ENCODE peak calls at places on chromosome 12, in five cellular contexts. L, K, M, X and R are unnamed samples.

GRCh38 chr12:78229491-78230209 is 399.0 kb downstream of the NAV3 start:
- DNase-seq in L (peak), K (peak), M (peak), X (peak), R (peak)

GRCh38 chr12:4160314-4161040 is 113.1 kb upstream of the CCND2 start:
- DNase-seq in L (no peak), K (no peak), M (no peak), X (no peak), R (no peak)

GRCh38 chr12:10779103-10779502 is 23.3 kb downstream of the TAS2R7 start:
- DNase-seq in L (no peak), K (no peak), M (no peak), X (no peak), R (no peak)

GRCh38 chr12:67449591-67450052 is 180.5 kb downstream of the CAND1 start:
- DNase-seq in L (no peak), K (no peak), M (peak), X (no peak), R (no peak)

GRCh38 chr12:18632848-18633247 is 105.0 kb downstream of the PLCZ1 start:
- DNase-seq in L (no peak), K (no peak), M (no peak), X (no peak), R (no peak)

GRCh38 chr12:115160290-115161108 is 476.5 kb upstream of the TBX3 start:
- DNase-seq in L (no peak), K (no peak), M (no peak), X (no peak), R (no peak)

GRCh38 chr12:46803517-46803916 is 22.3 kb downstream of the SLC38A4 start:
- DNase-seq in L (no peak), K (no peak), M (no peak), X (no peak), R (no peak)

GRCh38 chr12:97046901-97047300 is 139.8 kb downstream of the NEDD1 start:
- DNase-seq in L (no peak), K (no peak), M (no peak), X (no peak), R (no peak)

GRCh38 chr12:17818931-17819330 is 271.1 kb downstream of the RERGL start:
- DNase-seq in L (no peak), K (no peak), M (no peak), X (no peak), R (no peak)

GRCh38 chr12:76927170-76927784 is 48.5 kb upstream of the CSRP2 start:
- DNase-seq in L (peak), K (peak), M (no peak), X (peak), R (peak)

GRCh38 chr12:2054091-2055018 is 1.6 kb downstream of the CACNA1C start:
- DNase-seq in L (no peak), K (no peak), M (no peak), X (no peak), R (no peak)

GRCh38 chr12:103858953-103859601 is 18.0 kb upstream of the NT5DC3 start:
- DNase-seq in L (no peak), K (peak), M (no peak), X (peak), R (peak)

GRCh38 chr12:58496411-58496810 is 423.9 kb downstream of the LRIG3 start:
- DNase-seq in L (no peak), K (no peak), M (no peak), X (peak), R (peak)

GRCh38 chr12:12901158-12901791 is 9.9 kb downstream of the GPRC5A start:
- DNase-seq in L (no peak), K (peak), M (no peak), X (peak), R (peak)

GRCh38 chr12:51906452-51907082 is 737 bp upstream of the ACVRL1 start:
- DNase-seq in L (peak), K (no peak), M (no peak), X (no peak), R (no peak)

GRCh38 chr12:6068226-6068625 is 56.2 kb downstream of the VWF start:
- DNase-seq in L (no peak), K (no peak), M (no peak), X (no peak), R (no peak)

GRCh38 chr12:98594050-98594853 is 766 bp downstream of the SLC25A3 start:
- DNase-seq in L (no peak), K (no peak), M (no peak), X (no peak), R (no peak)

GRCh38 chr12:111361717-111362576 is 6.9 kb downstream of the PHETA1 start:
- DNase-seq in L (no peak), K (peak), M (no peak), X (no peak), R (no peak)

GRCh38 chr12:120007272-120007671 is 18.2 kb downstream of the BICDL1 start:
- DNase-seq in L (no peak), K (no peak), M (no peak), X (no peak), R (no peak)

GRCh38 chr12:116096874-116097273 is 180.6 kb downstream of the MED13L start:
- DNase-seq in L (no peak), K (no peak), M (no peak), X (no peak), R (no peak)

GRCh38 chr12:104586325-104587048 is 129.7 kb downstream of the CHST11 start:
- DNase-seq in L (no peak), K (no peak), M (no peak), X (no peak), R (no peak)

GRCh38 chr12:11067514-11067913 is 5.4 kb upstream of the TAS2R46 start:
- DNase-seq in L (no peak), K (no peak), M (no peak), X (peak), R (no peak)

GRCh38 chr12:52074656-52075408 is 4.7 kb upstream of the SMIM41 start:
- DNase-seq in L (no peak), K (no peak), M (no peak), X (no peak), R (no peak)

GRCh38 chr12:50053583-50053982 is 3.8 kb upstream of the ASIC1 start:
- DNase-seq in L (no peak), K (no peak), M (no peak), X (no peak), R (no peak)

GRCh38 chr12:108768591-108769500 is 37.5 kb upstream of the CORO1C start:
- DNase-seq in L (peak), K (peak), M (peak), X (no peak), R (peak)

GRCh38 chr12:123900898-123901376 is 71.7 kb downstream of the CCDC92 start:
- DNase-seq in L (no peak), K (no peak), M (no peak), X (peak), R (no peak)

GRCh38 chr12:54991161-54991991 is 6.8 kb upstream of the TESPA1 start:
- DNase-seq in L (no peak), K (no peak), M (peak), X (no peak), R (no peak)
- TF ChIP-seq USF2 in L (no peak), K (no peak), M (no peak), X (no peak), R (no peak)

DNA sequence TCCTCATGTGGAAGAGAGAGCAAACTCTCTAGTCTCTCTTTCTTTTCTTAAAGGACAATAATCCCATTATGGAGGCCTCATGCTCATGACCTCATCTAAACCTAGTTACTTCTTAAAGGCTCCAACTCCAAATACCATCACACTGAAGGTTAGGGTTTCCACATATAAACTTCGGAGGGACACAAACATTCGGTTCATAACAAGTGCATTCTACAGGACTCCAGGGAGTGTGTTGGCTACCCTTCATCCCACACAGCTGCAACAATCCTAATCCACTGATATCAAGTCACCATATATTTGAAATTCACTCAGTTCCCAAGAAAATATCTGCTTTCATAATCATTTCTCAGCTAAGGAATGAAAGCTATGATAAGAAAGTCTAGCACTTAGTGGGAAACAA is 265.9 kb upstream of the PLEKHG7 start:
- DNase-seq in L (no peak), K (no peak), M (no peak), X (no peak), R (no peak)
- TF ChIP-seq BHLHE40 in L (no peak), K (no peak), M (no peak), X (no peak), R (no peak)

GRCh38 chr12:88665051-88665450 is 84.8 kb upstream of the KITLG start:
- DNase-seq in L (no peak), K (no peak), M (no peak), X (peak), R (no peak)
- TF ChIP-seq USF2 in L (no peak), K (no peak), M (no peak), X (no peak), R (no peak)

GRCh38 chr12:3117628-3118027 is 40.4 kb downstream of the TSPAN9 start:
- DNase-seq in L (no peak), K (no peak), M (no peak), X (peak), R (no peak)
- TF ChIP-seq BHLHE40 in L (no peak), K (no peak), M (no peak), X (no peak), R (no peak)

GRCh38 chr12:89750821-89751227 is 42.2 kb upstream of the ATP2B1 start:
- DNase-seq in L (no peak), K (no peak), M (no peak), X (no peak), R (no peak)
- TF ChIP-seq USF2 in L (no peak), K (no peak), M (no peak), X (no peak), R (no peak)

GRCh38 chr12:57342207-57342691 is 88.6 kb downstream of the R3HDM2 start:
- DNase-seq in L (no peak), K (no peak), M (no peak), X (peak), R (peak)
- TF ChIP-seq BHLHE40 in L (no peak), K (no peak), M (no peak), X (no peak), R (no peak)